ENCODE peak calls at places on chromosome 11, in eight cellular contexts. K, X, Y, W, Z, V, C and J are unnamed samples.
A peak's percentile ranks its signal among the peaks of the same experiment; 100 is the strongest.

GRCh38 chr11:47987781-47988180 is 7.4 kb downstream of the PTPRJ start:
- DNase-seq in K (no peak), X (no peak), Y (no peak), W (no peak), Z (no peak), V (no peak), C (no peak), J (no peak)

GRCh38 chr11:134655189-134655937 is 243.3 kb upstream of the B3GAT1 start:
- DNase-seq in K (no peak), X (no peak), Y (no peak), W (no peak), Z (no peak), V (no peak), C (no peak), J (no peak)

GRCh38 chr11:135033545-135033944 is 621.5 kb upstream of the B3GAT1 start:
- DNase-seq in K (peak; percentile 2), X (no peak), Y (no peak), W (no peak), Z (no peak), V (peak; percentile 87), C (peak; percentile 17), J (peak; percentile 20)

GRCh38 chr11:122277553-122277952 is 161.5 kb upstream of the BLID start:
- DNase-seq in K (no peak), X (no peak), Y (no peak), W (no peak), Z (no peak), V (no peak), C (no peak), J (no peak)

GRCh38 chr11:65224939-65225283 is 36.9 kb upstream of the POLA2 start:
- DNase-seq in K (peak; percentile 50), X (no peak), Y (no peak), W (no peak), Z (peak; percentile 13), V (no peak), C (no peak), J (peak; percentile 80)

GRCh38 chr11:133153031-133153430 is 379.3 kb downstream of the OPCML start:
- DNase-seq in K (no peak), X (no peak), Y (no peak), W (no peak), Z (no peak), V (no peak), C (no peak), J (no peak)

GRCh38 chr11:17351510-17352176 is at the start of gene NCR3LG1:
- DNase-seq in K (peak; percentile 45), X (peak; percentile 39), Y (peak; percentile 23), W (peak; percentile 48), Z (no peak), V (peak; percentile 55), C (peak; percentile 37), J (peak; percentile 58)

GRCh38 chr11:119480375-119481020 is 57.5 kb upstream of the THY1 start:
- DNase-seq in K (no peak), X (no peak), Y (no peak), W (no peak), Z (no peak), V (no peak), C (no peak), J (no peak)

GRCh38 chr11:65334696-65335295 is 1.1 kb downstream of the DPF2 start:
- DNase-seq in K (no peak), X (no peak), Y (no peak), W (no peak), Z (no peak), V (no peak), C (no peak), J (no peak)

GRCh38 chr11:89381094-89381493 is 110.1 kb downstream of the NOX4 start:
- DNase-seq in K (peak; percentile 7), X (no peak), Y (no peak), W (no peak), Z (peak; percentile 87), V (no peak), C (no peak), J (peak; percentile 78)

GRCh38 chr11:18617688-18618340 is 16.3 kb downstream of the SPTY2D1 start:
- DNase-seq in K (no peak), X (no peak), Y (peak; percentile 52), W (no peak), Z (peak; percentile 56), V (no peak), C (no peak), J (no peak)

GRCh38 chr11:11782532-11783110 is 59.2 kb upstream of the USP47 start:
- DNase-seq in K (no peak), X (no peak), Y (no peak), W (no peak), Z (no peak), V (no peak), C (peak; percentile 95), J (peak; percentile 71)

GRCh38 chr11:83666149-83666548 is 380.0 kb upstream of the CCDC90B start:
- DNase-seq in K (no peak), X (no peak), Y (no peak), W (no peak), Z (no peak), V (no peak), C (no peak), J (no peak)

GRCh38 chr11:110527146-110527545 is 97.4 kb downstream of the FDX1 start:
- DNase-seq in K (no peak), X (no peak), Y (no peak), W (no peak), Z (no peak), V (no peak), C (no peak), J (no peak)

GRCh38 chr11:6353367-6353987 is 33.2 kb upstream of the CAVIN3 start:
- DNase-seq in K (peak; percentile 79), X (peak; percentile 35), Y (peak; percentile 74), W (no peak), Z (peak; percentile 19), V (peak; percentile 50), C (peak; percentile 87), J (peak; percentile 71)

GRCh38 chr11:46275964-46276641 is 1.4 kb upstream of the CREB3L1 start:
- DNase-seq in K (no peak), X (no peak), Y (no peak), W (no peak), Z (no peak), V (peak; percentile 73), C (peak; percentile 43), J (no peak)

GRCh38 chr11:64809781-64810241 is 540 bp downstream of the MEN1 start:
- DNase-seq in K (no peak), X (no peak), Y (peak; percentile 31), W (no peak), Z (no peak), V (peak; percentile 75), C (peak; percentile 43), J (peak; percentile 50)

GRCh38 chr11:72038491-72038890 is 39.8 kb downstream of the IL18BP start:
- DNase-seq in K (no peak), X (no peak), Y (no peak), W (peak; percentile 42), Z (no peak), V (peak; percentile 76), C (peak; percentile 49), J (peak; percentile 65)

GRCh38 chr11:97345031-97345430 is 955.2 kb downstream of the JRKL start:
- DNase-seq in K (no peak), X (no peak), Y (no peak), W (no peak), Z (no peak), V (no peak), C (no peak), J (no peak)

GRCh38 chr11:607020-607780 is 8.6 kb downstream of the IRF7 start:
- DNase-seq in K (no peak), X (no peak), Y (no peak), W (no peak), Z (no peak), V (no peak), C (no peak), J (no peak)

GRCh38 chr11:134359646-134360045 is 27.9 kb downstream of the GLB1L2 start:
- DNase-seq in K (no peak), X (no peak), Y (no peak), W (no peak), Z (no peak), V (no peak), C (no peak), J (no peak)

GRCh38 chr11:64539711-64540420 is 51.2 kb upstream of the SLC22A12 start:
- DNase-seq in K (no peak), X (no peak), Y (no peak), W (no peak), Z (no peak), V (no peak), C (no peak), J (no peak)

GRCh38 chr11:36376315-36376887 is 80.3 kb downstream of the PRR5L start:
- DNase-seq in K (peak; percentile 20), X (no peak), Y (no peak), W (no peak), Z (no peak), V (peak; percentile 35), C (no peak), J (peak; percentile 42)

GRCh38 chr11:69650832-69651344 is 9.9 kb downstream of the CCND1 start:
- DNase-seq in K (no peak), X (no peak), Y (no peak), W (no peak), Z (no peak), V (no peak), C (no peak), J (no peak)

GRCh38 chr11:73230931-73231330 is 12.8 kb downstream of the P2RY2 start:
- DNase-seq in K (no peak), X (no peak), Y (no peak), W (no peak), Z (no peak), V (no peak), C (no peak), J (no peak)

GRCh38 chr11:103970850-103971249 is 65.6 kb upstream of the DDI1 start:
- DNase-seq in K (no peak), X (no peak), Y (no peak), W (no peak), Z (no peak), V (no peak), C (no peak), J (no peak)

GRCh38 chr11:18457435-18457834 is 1.8 kb downstream of the LDHAL6A start:
- DNase-seq in K (peak; percentile 13), X (no peak), Y (no peak), W (no peak), Z (no peak), V (no peak), C (no peak), J (peak; percentile 6)

GRCh38 chr11:71311176-71311925 is 59.0 kb upstream of the SHANK2 start:
- DNase-seq in K (no peak), X (no peak), Y (no peak), W (no peak), Z (no peak), V (no peak), C (no peak), J (no peak)

GRCh38 chr11:94776351-94777321 is 8.5 kb downstream of the AMOTL1 start:
- DNase-seq in K (peak; percentile 17), X (no peak), Y (no peak), W (no peak), Z (peak; percentile 48), V (peak; percentile 55), C (peak; percentile 88), J (peak; percentile 67)

GRCh38 chr11:100329352-100329751 is 357.7 kb upstream of the ARHGAP42 start:
- DNase-seq in K (no peak), X (no peak), Y (no peak), W (no peak), Z (no peak), V (no peak), C (no peak), J (peak; percentile 43)

GRCh38 chr11:21625982-21626381 is 566.9 kb upstream of the ANO5 start:
- DNase-seq in K (no peak), X (no peak), Y (no peak), W (no peak), Z (peak; percentile 40), V (no peak), C (peak; percentile 84), J (peak; percentile 48)

GRCh38 chr11:93528252-93528651 is 14.9 kb downstream of the SMCO4 start:
- DNase-seq in K (no peak), X (no peak), Y (no peak), W (no peak), Z (no peak), V (no peak), C (no peak), J (no peak)

GRCh38 chr11:112797653-112798293 is 163.4 kb upstream of the NCAM1 start:
- DNase-seq in K (peak; percentile 12), X (no peak), Y (peak; percentile 55), W (no peak), Z (no peak), V (no peak), C (no peak), J (peak; percentile 59)

GRCh38 chr11:15418887-15419286 is 304.2 kb downstream of the INSC start:
- DNase-seq in K (no peak), X (no peak), Y (no peak), W (no peak), Z (no peak), V (no peak), C (no peak), J (no peak)